ENCODE peak calls at places on chromosomes 5 and 9, in five cellular contexts. J is cardiac muscle cell, H is brain microvascular endothelial cell, O is mesendoderm, R is suprapubic skin. L is an unnamed sample.

GRCh38 chr5:135850231-135850630 is 15.8 kb downstream of the SLC25A48 start:
- DNase-seq in J (no peak), H (no peak), O (no peak), R (no peak), L (no peak)

GRCh38 chr9:92727716-92728700 is 36.6 kb downstream of the BICD2 start:
- DNase-seq in J (no peak), H (no peak), O (no peak), R (peak; percentile 69), L (peak; percentile 53)

GRCh38 chr5:178458140-178458539 is 132.1 kb downstream of the COL23A1 start:
- DNase-seq in J (no peak), H (no peak), O (no peak), R (peak; percentile 34), L (peak; percentile 34)

GRCh38 chr5:89282832-89283510 is 400.0 kb upstream of the MEF2C start:
- DNase-seq in J (peak; percentile 22), H (peak; percentile 80), O (no peak), R (no peak), L (no peak)

GRCh38 chr5:157026789-157027424 is 32.0 kb downstream of the HAVCR1 start:
- DNase-seq in J (no peak), H (no peak), O (peak; percentile 74), R (no peak), L (no peak)

GRCh38 chr5:125348221-125348692 is 601.8 kb upstream of the ZNF608 start:
- DNase-seq in J (peak; percentile 88), H (no peak), O (peak; percentile 78), R (no peak), L (peak; percentile 42)

GRCh38 chr9:135463140-135463539 is 16.4 kb upstream of the PPP1R26 start:
- DNase-seq in J (no peak), H (peak; percentile 28), O (peak; percentile 58), R (no peak), L (no peak)

GRCh38 chr9:90022474-90022873 is 417.7 kb downstream of the GADD45G start:
- DNase-seq in J (no peak), H (no peak), O (no peak), R (peak; percentile 0), L (no peak)

GRCh38 chr9:22111871-22112247 is 102.8 kb upstream of the CDKN2B start:
- DNase-seq in J (peak; percentile 60), H (peak; percentile 52), O (no peak), R (no peak), L (no peak)

GRCh38 chr9:37679649-37680402 is 29.1 kb downstream of the FRMPD1 start:
- DNase-seq in J (no peak), H (no peak), O (peak; percentile 5), R (no peak), L (no peak)

GRCh38 chr5:59356813-59357381 is 536.6 kb downstream of the PDE4D start:
- DNase-seq in J (peak; percentile 51), H (no peak), O (peak; percentile 94), R (no peak), L (no peak)

GRCh38 chr5:122908662-122909061 is 63.2 kb downstream of the SNX24 start:
- DNase-seq in J (peak; percentile 48), H (no peak), O (peak; percentile 54), R (no peak), L (no peak)

GRCh38 chr5:31361234-31361633 is 167.7 kb downstream of the CDH6 start:
- DNase-seq in J (peak; percentile 65), H (peak; percentile 63), O (no peak), R (no peak), L (no peak)

GRCh38 chr9:1880038-1880565 is 135.0 kb upstream of the SMARCA2 start:
- DNase-seq in J (no peak), H (no peak), O (peak; percentile 15), R (no peak), L (no peak)

GRCh38 chr5:64331597-64332277 is 166.1 kb downstream of the RNF180 start:
- DNase-seq in J (no peak), H (no peak), O (no peak), R (peak; percentile 68), L (peak; percentile 48)

GRCh38 chr5:23053846-23054245 is 200.7 kb upstream of the CDH12 start:
- DNase-seq in J (no peak), H (no peak), O (no peak), R (no peak), L (no peak)

GRCh38 chr9:95316274-95316673 is 1.2 kb downstream of the FANCC start:
- DNase-seq in J (no peak), H (no peak), O (no peak), R (no peak), L (no peak)

GRCh38 chr5:105565531-105565930 is 2002.9 kb upstream of the NUDT12 start:
- DNase-seq in J (no peak), H (no peak), O (no peak), R (no peak), L (no peak)

GRCh38 chr5:95080456-95080855 is 204.4 kb downstream of the MCTP1 start:
- DNase-seq in J (no peak), H (no peak), O (no peak), R (no peak), L (no peak)

GRCh38 chr9:6827370-6827949 is 69.7 kb downstream of the KDM4C start:
- DNase-seq in J (peak; percentile 71), H (peak; percentile 36), O (peak; percentile 89), R (no peak), L (no peak)

GRCh38 chr9:103068666-103069207 is 73.6 kb downstream of the CYLC2 start:
- DNase-seq in J (no peak), H (peak; percentile 3), O (peak; percentile 2), R (no peak), L (no peak)

GRCh38 chr5:6632324-6632930 is 417 bp downstream of the NSUN2 start:
- DNase-seq in J (peak; percentile 36), H (peak; percentile 22), O (peak; percentile 64), R (no peak), L (no peak)

GRCh38 chr5:6832994-6833393 is 119.8 kb downstream of the TENT4A start:
- DNase-seq in J (no peak), H (no peak), O (no peak), R (no peak), L (no peak)

GRCh38 chr9:4859035-4859434 is 66.3 kb downstream of the RCL1 start:
- DNase-seq in J (no peak), H (no peak), O (no peak), R (no peak), L (no peak)

GRCh38 chr9:106682420-106682819 is 180.5 kb upstream of the ZNF462 start:
- DNase-seq in J (peak; percentile 27), H (no peak), O (peak; percentile 85), R (no peak), L (no peak)

GRCh38 chr5:126483156-126483555 is 59.9 kb downstream of the GRAMD2B start:
- DNase-seq in J (peak; percentile 12), H (no peak), O (no peak), R (no peak), L (no peak)

GRCh38 chr9:91427873-91428272 is 4.2 kb upstream of the NFIL3 start:
- DNase-seq in J (peak; percentile 81), H (peak; percentile 43), O (no peak), R (no peak), L (no peak)

GRCh38 chr5:71882826-71883744 is 164.0 kb downstream of the CARTPT start:
- DNase-seq in J (no peak), H (peak; percentile 14), O (no peak), R (no peak), L (no peak)

DNA sequence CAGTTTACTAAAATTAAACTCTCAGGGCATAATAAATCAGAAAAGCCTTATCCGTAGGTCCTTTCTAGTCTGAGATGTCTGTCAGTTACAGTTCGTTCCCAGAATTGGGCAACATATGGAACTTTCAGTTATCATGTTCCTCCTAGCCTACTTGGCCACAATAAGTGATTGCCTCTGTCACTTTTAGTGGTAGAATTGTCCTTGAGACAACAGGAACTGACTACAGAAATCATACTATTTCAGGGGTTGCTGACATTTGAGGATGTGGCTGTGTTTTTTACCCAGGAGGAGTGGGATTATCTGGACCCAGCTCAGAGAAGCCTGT is 952 bp downstream of the ZNF189 start:
- DNase-seq in J (no peak), H (no peak), O (no peak), R (no peak), L (no peak)
- H3K4me3 ChIP-seq in J (peak overlapping the region; percentile 45), H (peak overlapping the region; percentile 74), O (peak overlapping the region; percentile 59), R (peak overlapping the region; percentile 78), L (peak overlapping the region; percentile 91)

DNA sequence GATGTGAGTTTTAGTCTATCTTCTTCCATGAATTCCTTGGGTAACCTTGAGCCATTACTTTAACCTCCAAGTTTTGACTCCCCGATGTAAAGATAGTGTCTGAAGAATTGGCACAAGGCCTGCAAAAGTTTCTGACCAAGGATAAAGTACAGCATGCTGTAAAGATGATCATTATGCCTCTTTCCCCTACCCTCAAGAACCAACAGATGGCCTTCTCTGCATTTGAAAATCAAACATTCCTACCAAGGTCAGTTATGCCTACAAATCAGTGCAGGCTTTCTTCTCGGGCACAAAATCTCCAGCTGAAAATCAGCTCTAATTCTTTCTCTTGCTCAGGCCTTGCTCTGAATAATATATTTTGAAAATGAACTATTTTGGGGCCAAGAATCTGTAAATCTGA is 59.8 kb downstream of the PPP2R2B start:
- DNase-seq in J (no peak), H (no peak), O (no peak), R (no peak), L (no peak)
- H3K36me3 ChIP-seq in J (no peaks in the 10 kb centered on the region), H (no peaks in the 10 kb centered on the region), O (no peaks in the 10 kb centered on the region), R (no peaks in the 10 kb centered on the region), L (no peaks in the 10 kb centered on the region)

DNA sequence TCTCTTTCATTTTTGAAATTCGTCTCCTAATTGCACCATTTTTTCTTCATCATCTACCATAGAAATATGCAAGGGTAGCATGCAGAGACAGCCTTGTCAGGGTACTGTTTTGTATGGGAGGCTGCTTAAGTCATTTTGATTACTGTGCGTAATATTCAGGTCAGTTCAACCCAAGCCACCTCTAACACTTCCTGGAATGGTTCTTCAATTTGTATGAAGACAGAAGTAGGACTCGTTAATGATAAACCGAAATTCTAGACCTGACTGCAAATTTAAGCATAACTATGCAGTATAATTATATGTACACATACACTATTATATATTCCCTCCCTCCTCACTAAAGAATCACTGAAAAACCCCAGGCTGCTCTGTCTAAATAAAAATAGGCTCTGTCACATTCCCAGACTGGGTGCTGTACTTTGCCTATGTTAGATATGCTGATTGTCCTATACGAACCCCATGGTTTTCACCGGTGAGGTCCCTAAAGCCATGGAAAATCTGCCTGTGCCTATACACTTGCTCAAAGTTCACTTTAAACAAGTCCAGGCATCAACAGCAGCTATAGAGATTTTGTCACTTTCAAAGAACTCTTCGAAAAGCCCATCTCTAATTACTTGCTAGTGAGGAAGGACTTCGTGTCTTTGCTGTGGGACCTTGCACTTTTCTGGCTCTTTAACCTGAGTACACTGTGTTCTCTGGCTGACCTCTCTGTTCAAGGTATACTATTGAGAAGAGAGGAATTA is 352.1 kb upstream of the CD180 start:
- DNase-seq in J (no peak), H (no peak), O (no peak), R (no peak), L (no peak)
- H3K27ac ChIP-seq in J (no peak overlapping the region), H (no peak overlapping the region), O (no peak overlapping the region), R (no peak overlapping the region), L (no peak overlapping the region)

GRCh38 chr9:72951520-72952393 is 1.1 kb downstream of the ALDH1A1 start:
- DNase-seq in J (no peak), H (no peak), O (no peak), R (no peak), L (no peak)
- H3K4me3 ChIP-seq in J (no peak overlapping the region), H (no peak overlapping the region), O (no peak overlapping the region), R (peak overlapping the region; percentile 40), L (peak overlapping the region; percentile 94)

GRCh38 chr9:129011170-129011569 is 17.0 kb downstream of the SH3GLB2 start:
- DNase-seq in J (no peak), H (no peak), O (no peak), R (no peak), L (no peak)
- H3K36me3 ChIP-seq in J (peaks cover 16% of the 10 kb centered on the region), H (peaks cover 34% of the 10 kb centered on the region), O (peaks cover 9% of the 10 kb centered on the region), R (peaks cover 92% of the 10 kb centered on the region), L (no peaks in the 10 kb centered on the region)

GRCh38 chr5:16936150-16937022 is at the start of gene MYO10:
- DNase-seq in J (peak; percentile 90), H (peak; percentile 68), O (peak; percentile 89), R (peak; percentile 84), L (peak; percentile 96)
- H3K27ac ChIP-seq in J (no peak within 1 kb of the TSS), H (peak within 1 kb of the TSS; percentile 97), O (peak within 1 kb of the TSS; percentile 3), R (peak within 1 kb of the TSS; percentile 97), L (no peak within 1 kb of the TSS)

GRCh38 chr9:126611592-126612328 is 2.0 kb upstream of the LMX1B start:
- DNase-seq in J (peak; percentile 71), H (peak; percentile 27), O (peak; percentile 83), R (no peak), L (peak; percentile 91)
- H3K4me3 ChIP-seq in J (no peak overlapping the region), H (no peak overlapping the region), O (no peak overlapping the region), R (peak overlapping the region; percentile 57), L (no peak overlapping the region)